ENCODE peak calls at places on chromosome 7, in nine cellular contexts. P is IMR-90, B is OCI-LY7, M is cardiac fibroblast, I is vagina, U is adrenal gland, Q is mucosa of descending colon, J is A549, E is brain microvascular endothelial cell. S is an unnamed sample.

GRCh38 chr7:40299097-40299496 is 164.3 kb downstream of the SUGCT start:
- DNase-seq in M (peak), U (no peak), E (peak), I (no peak), P (peak), Q (no peak), B (no peak), J (no peak), S (no peak)

GRCh38 chr7:16693601-16694318 is 47.8 kb downstream of the BZW2 start:
- DNase-seq in P (peak), B (no peak), E (peak), M (no peak), J (no peak), Q (no peak), U (no peak), I (no peak), S (no peak)

GRCh38 chr7:69871213-69871885 is 273.1 kb downstream of the AUTS2 start:
- DNase-seq in B (no peak), I (no peak), J (peak), M (peak), P (peak), Q (no peak), E (peak), U (peak), S (no peak)

GRCh38 chr7:2866601-2867000 is 22.5 kb upstream of the GNA12 start:
- DNase-seq in M (no peak), E (no peak), J (no peak), U (no peak), P (no peak), B (no peak), Q (no peak), I (no peak), S (no peak)

GRCh38 chr7:36982749-36983148 is 258.5 kb upstream of the AOAH start:
- DNase-seq in J (no peak), M (no peak), I (no peak), B (no peak), Q (no peak), U (no peak), E (no peak), P (no peak), S (no peak)

GRCh38 chr7:47816647-47817046 is 131.6 kb downstream of the PKD1L1 start:
- DNase-seq in B (no peak), I (no peak), P (peak), M (peak), U (no peak), J (no peak), Q (no peak), E (peak), S (no peak)

GRCh38 chr7:47847207-47847606 is 101.1 kb downstream of the PKD1L1 start:
- DNase-seq in I (no peak), B (no peak), J (no peak), U (no peak), P (no peak), M (no peak), E (no peak), Q (no peak), S (no peak)

GRCh38 chr7:120709931-120710330 is 148.0 kb downstream of the TSPAN12 start:
- DNase-seq in Q (no peak), M (no peak), I (no peak), J (no peak), U (no peak), E (peak), P (no peak), B (no peak), S (no peak)

GRCh38 chr7:134999136-134999535 is 12.8 kb downstream of the AGBL3 start:
- DNase-seq in M (no peak), U (no peak), Q (no peak), I (no peak), E (no peak), P (no peak), J (no peak), B (no peak), S (no peak)

GRCh38 chr7:134936893-134937520 is 49.3 kb upstream of the AGBL3 start:
- DNase-seq in E (no peak), P (no peak), Q (no peak), J (no peak), M (no peak), B (no peak), I (no peak), U (no peak), S (no peak)

GRCh38 chr7:112743811-112744210 is 46.4 kb downstream of the TMEM168 start:
- DNase-seq in Q (no peak), U (no peak), I (no peak), M (no peak), P (no peak), B (no peak), J (no peak), E (no peak), S (no peak)

GRCh38 chr7:22445140-22445722 is 54.8 kb downstream of the STEAP1B start:
- DNase-seq in P (peak), J (no peak), I (no peak), M (peak), Q (peak), U (peak), B (peak), E (no peak), S (no peak)

GRCh38 chr7:22173884-22174573 is 182.9 kb downstream of the RAPGEF5 start:
- DNase-seq in Q (no peak), J (no peak), U (no peak), I (no peak), E (no peak), P (no peak), M (peak), B (no peak), S (peak)

GRCh38 chr7:135186841-135187253 is 16.3 kb upstream of the CYREN start:
- DNase-seq in U (no peak), M (no peak), P (no peak), Q (no peak), I (peak), J (no peak), E (no peak), B (no peak), S (no peak)

GRCh38 chr7:125316451-125316850 is 386.8 kb upstream of the POT1 start:
- DNase-seq in J (no peak), Q (no peak), U (no peak), I (no peak), M (peak), E (peak), B (peak), P (no peak), S (no peak)

GRCh38 chr7:144671429-144671828 is 164.4 kb downstream of the TPK1 start:
- DNase-seq in I (no peak), Q (no peak), U (no peak), J (no peak), P (no peak), M (no peak), B (no peak), E (no peak), S (no peak)

GRCh38 chr7:143284591-143285453 is at the start of gene TMEM139:
- DNase-seq in U (no peak), M (no peak), J (no peak), I (no peak), B (no peak), P (no peak), Q (peak), E (no peak), S (no peak)

GRCh38 chr7:145289384-145289783 is 453.5 kb upstream of the TPK1 start:
- DNase-seq in U (no peak), Q (no peak), E (no peak), J (no peak), P (no peak), I (no peak), B (no peak), M (no peak), S (no peak)

GRCh38 chr7:155980841-155981240 is 168.6 kb upstream of the SHH start:
- DNase-seq in B (no peak), M (no peak), P (no peak), E (no peak), J (no peak), I (no peak), U (no peak), Q (no peak), S (no peak)

GRCh38 chr7:119515214-119515613 is 757.8 kb upstream of the KCND2 start:
- DNase-seq in U (no peak), B (no peak), J (no peak), M (no peak), P (no peak), Q (no peak), I (no peak), E (no peak), S (no peak)

GRCh38 chr7:7667187-7667586 is 26.6 kb downstream of the UMAD1 start:
- DNase-seq in I (no peak), E (no peak), J (no peak), P (no peak), M (no peak), Q (no peak), U (peak), B (no peak), S (no peak)

GRCh38 chr7:69654849-69655707 is 56.8 kb downstream of the AUTS2 start:
- DNase-seq in P (no peak), J (no peak), E (no peak), B (peak), U (no peak), I (no peak), M (no peak), Q (no peak), S (no peak)

GRCh38 chr7:47534322-47535032 is 47.4 kb downstream of the TNS3 start:
- DNase-seq in M (no peak), J (no peak), Q (no peak), I (no peak), U (no peak), B (peak), E (no peak), P (no peak), S (no peak)

GRCh38 chr7:127153315-127153714 is 99.4 kb downstream of the GRM8 start:
- DNase-seq in P (no peak), B (no peak), U (no peak), M (no peak), I (no peak), Q (no peak), J (no peak), E (no peak), S (no peak)

GRCh38 chr7:50589362-50589761 is 24.2 kb upstream of the DDC start:
- DNase-seq in B (no peak), M (no peak), U (no peak), Q (no peak), E (no peak), P (no peak), I (no peak), J (no peak), S (no peak)

GRCh38 chr7:50591098-50591479 is 25.9 kb upstream of the DDC start:
- DNase-seq in E (no peak), B (no peak), U (no peak), I (no peak), J (no peak), Q (no peak), M (no peak), P (no peak), S (no peak)

GRCh38 chr7:50587737-50588136 is 22.5 kb upstream of the DDC start:
- DNase-seq in Q (no peak), P (no peak), M (no peak), B (no peak), J (no peak), I (no peak), E (no peak), U (peak), S (no peak)

GRCh38 chr7:50590535-50590934 is 25.3 kb upstream of the DDC start:
- DNase-seq in M (no peak), U (no peak), I (no peak), P (no peak), B (no peak), E (no peak), J (no peak), Q (no peak), S (no peak)

DNA sequence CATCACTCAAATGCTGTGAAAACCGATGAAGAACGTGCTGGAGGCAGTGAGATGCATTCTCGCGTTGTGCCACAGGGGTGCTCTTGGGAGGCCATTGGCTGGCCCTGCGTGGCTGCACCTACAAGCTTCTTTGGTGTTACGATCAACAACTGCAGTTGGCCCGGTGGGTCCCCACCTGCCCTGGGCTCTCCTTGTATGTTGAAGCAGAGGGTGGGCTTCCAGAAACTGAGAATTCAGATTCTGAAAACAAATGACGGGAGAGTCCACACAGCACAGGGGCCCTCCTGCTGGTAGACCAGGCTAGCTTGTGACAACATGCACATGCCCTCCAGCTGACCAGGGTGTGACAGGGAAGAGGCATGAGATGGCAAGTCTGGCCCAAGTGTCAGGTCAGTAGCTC is 23.7 kb upstream of the DDC start:
- DNase-seq in E (no peak), Q (no peak), M (no peak), I (no peak), J (no peak), P (no peak), U (no peak), B (no peak), S (no peak)
- TF ChIP-seq CTCF in E (peak), Q (no peak), M (peak), I (no peak), J (no peak), P (no peak), U (no peak), B (peak), S (peak)

GRCh38 chr7:105497016-105497415 is 25.1 kb downstream of the PUS7 start:
- DNase-seq in J (no peak), U (no peak), I (no peak), P (no peak), E (no peak), M (no peak), Q (no peak), B (no peak), S (no peak)
- H3K4me3 ChIP-seq in J (no peak), U (no peak), I (no peak), P (peak), E (no peak), M (no peak), Q (no peak), B (no peak), S (no peak)

DNA sequence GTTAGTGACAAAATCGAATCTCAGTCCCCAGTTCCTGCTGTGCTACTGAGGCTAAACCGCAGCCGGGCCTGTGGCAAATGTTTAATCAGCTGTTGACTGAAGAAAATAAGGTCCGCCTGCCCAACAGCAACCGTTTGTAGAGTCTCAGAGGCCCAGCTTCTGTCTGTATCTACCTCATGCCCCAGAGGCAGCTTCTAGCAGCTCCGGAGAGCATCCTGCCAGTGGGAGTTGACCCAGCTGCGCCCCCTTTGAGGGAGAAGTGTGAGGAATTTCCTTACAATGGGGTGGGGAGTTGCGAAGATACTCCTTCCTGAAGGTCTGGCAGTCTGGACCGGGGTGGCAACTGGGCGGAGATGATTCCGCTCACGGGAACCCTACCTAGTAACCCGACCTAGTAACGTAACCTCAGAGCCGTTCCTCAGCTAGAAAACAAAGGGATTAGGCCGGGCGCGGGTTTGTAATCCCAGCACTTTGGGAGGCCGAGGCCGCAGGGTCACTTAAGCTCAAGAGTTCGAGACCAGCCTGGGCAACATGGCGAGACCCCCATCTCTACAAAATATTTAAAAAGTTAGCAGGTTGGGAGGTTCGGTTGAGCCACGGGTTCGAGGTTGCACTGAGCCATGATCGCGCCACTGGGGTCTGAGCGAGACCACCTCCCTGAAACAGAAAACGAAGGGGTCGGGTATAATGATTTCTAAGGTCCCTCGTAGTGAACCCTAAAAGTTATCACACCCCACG is 846 bp upstream of the ZNF775 start:
- DNase-seq in Q (peak), J (peak), I (no peak), B (peak), P (peak), E (peak), U (peak), M (peak), S (no peak)
- TF ChIP-seq CTCF in Q (no peak), J (peak), I (no peak), B (peak), P (peak), E (peak), U (no peak), M (peak), S (no peak)

GRCh38 chr7:4024133-4024532 is 658.0 kb upstream of the FOXK1 start:
- DNase-seq in P (no peak), E (no peak), I (no peak), J (no peak), M (no peak), Q (no peak), U (no peak), B (no peak), S (no peak)
- H3K4me3 ChIP-seq in P (no peak), E (no peak), I (no peak), J (no peak), M (no peak), Q (no peak), U (no peak), B (no peak), S (no peak)

GRCh38 chr7:12731214-12731656 is 43.8 kb downstream of the ARL4A start:
- DNase-seq in E (no peak), M (peak), P (peak), I (no peak), Q (no peak), U (no peak), J (no peak), B (no peak), S (no peak)
- TF ChIP-seq CTCF in E (peak), M (peak), P (no peak), I (no peak), Q (no peak), U (no peak), J (no peak), B (no peak), S (no peak)

DNA sequence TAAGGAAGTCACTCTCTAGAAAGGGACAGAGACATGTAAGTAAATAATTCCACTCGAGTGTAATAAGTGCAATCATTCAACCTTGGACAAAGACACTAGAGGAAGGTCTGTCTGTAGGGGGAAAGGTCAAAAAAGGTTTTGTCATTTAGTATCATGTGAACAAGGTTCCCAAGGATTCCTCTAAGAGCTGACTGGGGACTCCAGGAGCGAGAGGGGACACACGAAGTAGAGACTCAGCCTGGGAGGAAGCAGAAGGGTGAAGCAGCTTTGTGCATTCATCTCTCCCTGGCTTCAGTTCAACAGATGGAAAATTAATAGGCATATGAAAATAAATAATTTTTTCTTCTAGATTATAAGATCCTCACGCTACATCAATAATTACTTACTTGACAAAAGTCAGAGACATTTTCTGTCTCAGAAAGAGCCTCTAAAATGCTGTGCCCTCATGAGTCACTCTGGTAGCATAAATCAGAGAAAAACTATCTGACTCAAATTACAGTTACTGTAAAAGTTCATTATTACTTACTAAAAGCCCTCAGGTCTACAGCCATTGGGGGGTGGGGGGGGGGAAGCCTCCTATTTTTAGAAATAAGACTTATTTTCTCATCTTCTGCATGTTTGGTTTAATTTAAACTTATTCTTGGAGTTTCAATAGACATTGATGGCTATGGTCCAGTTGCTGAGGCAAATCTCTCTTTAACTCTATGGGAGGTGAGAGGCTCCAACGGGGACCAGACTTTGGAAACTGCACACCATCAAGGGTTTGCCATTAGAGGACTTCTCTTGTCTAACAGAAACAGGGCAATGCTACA is 275.0 kb upstream of the KLF14 start:
- DNase-seq in B (no peak), U (no peak), J (no peak), E (no peak), P (peak), M (no peak), Q (no peak), I (peak), S (no peak)
- H3K4me3 ChIP-seq in B (no peak), U (no peak), J (no peak), E (no peak), P (no peak), M (no peak), Q (no peak), I (no peak), S (no peak)

DNA sequence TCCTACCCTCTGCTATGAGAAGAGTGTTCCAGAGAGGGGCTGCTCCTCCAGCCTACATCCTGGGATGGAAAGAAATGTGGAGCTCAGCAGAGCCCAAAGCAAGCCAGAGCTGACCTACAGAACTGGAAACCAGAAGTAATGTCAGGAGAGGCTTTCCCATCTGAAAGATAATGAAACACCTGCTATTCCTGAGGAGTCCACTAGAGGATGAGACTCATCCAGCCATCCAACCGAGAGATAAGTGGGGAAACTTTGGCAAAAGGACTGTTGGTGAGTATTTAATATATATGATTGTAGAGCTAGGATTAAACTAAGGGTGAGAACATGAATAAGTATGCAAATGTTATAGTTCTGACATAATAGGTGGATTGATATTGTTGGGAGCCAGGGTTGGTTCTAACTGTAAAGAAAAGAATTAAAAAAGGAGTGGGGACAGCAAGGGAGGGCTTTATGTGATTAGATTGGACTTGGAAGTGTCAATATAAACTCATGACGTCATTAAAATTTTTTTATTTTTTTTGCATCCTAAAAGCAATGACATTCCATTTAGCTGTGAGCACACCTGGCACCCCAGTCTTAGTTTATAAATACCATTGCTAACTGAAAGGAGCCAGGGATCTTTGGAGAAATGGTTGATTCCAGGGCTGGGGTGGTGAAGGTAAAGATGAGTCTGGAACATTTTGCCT is 312.8 kb upstream of the NFE2L3 start:
- DNase-seq in I (no peak), U (no peak), M (no peak), J (no peak), P (no peak), B (no peak), Q (no peak), E (no peak), S (no peak)
- TF ChIP-seq CTCF in I (no peak), U (peak), M (peak), J (no peak), P (peak), B (peak), Q (no peak), E (peak), S (peak)

GRCh38 chr7:831596-832291 is 532 bp upstream of the SUN1 start:
- DNase-seq in J (peak), M (peak), B (no peak), E (peak), I (no peak), Q (no peak), U (peak), P (peak), S (peak)

GRCh38 chr7:832968-833424 is 720 bp downstream of the SUN1 start:
- DNase-seq in U (no peak), E (no peak), J (no peak), P (no peak), Q (no peak), B (no peak), M (no peak), I (no peak), S (no peak)

GRCh38 chr7:833601-834258 is 1.5 kb downstream of the SUN1 start:
- DNase-seq in U (no peak), B (no peak), I (no peak), J (no peak), Q (no peak), M (no peak), P (peak), E (no peak), S (no peak)

GRCh38 chr7:834277-834676 is 2.0 kb downstream of the SUN1 start:
- DNase-seq in B (no peak), Q (no peak), J (no peak), I (no peak), U (no peak), M (no peak), P (no peak), E (no peak), S (no peak)

GRCh38 chr7:832292-832967 is at the start of gene SUN1:
- DNase-seq in J (peak), P (peak), B (no peak), Q (no peak), I (no peak), U (peak), M (peak), E (peak), S (peak)
- H3K4me3 ChIP-seq in J (no peak), P (no peak), B (no peak), Q (no peak), I (peak), U (no peak), M (no peak), E (no peak), S (peak)

GRCh38 chr7:66206909-66207240 is 1.7 kb downstream of the TPST1 start:
- DNase-seq in U (no peak), E (no peak), B (no peak), I (peak), J (no peak), Q (no peak), P (no peak), M (no peak), S (no peak)
- TF ChIP-seq CTCF in U (no peak), E (no peak), B (no peak), I (no peak), J (no peak), Q (no peak), P (no peak), M (no peak), S (no peak)